ENCODE peak calls at places on chromosomes 6 and 20, in nine cellular contexts. X is mammary epithelial cell, L is substantia nigra, M is frontal cortex, W is memory B cell, Y is cerebellar nuclear complex, J is lung, Q is MCF 10A, N is AG10803. U is an unnamed sample.

GRCh38 chr20:24751551-24751950 is 197.5 kb upstream of the CST7 start:
- DNase-seq in X (no peak), L (no peak), M (no peak), W (no peak), Y (no peak), J (no peak), Q (no peak), N (no peak), U (no peak)

GRCh38 chr6:169766232-169766631 is 14.8 kb downstream of the ERMARD start:
- DNase-seq in X (no peak), L (no peak), M (no peak), W (no peak), Y (no peak), J (no peak), Q (no peak), N (no peak), U (no peak)

GRCh38 chr6:30103630-30104179 is 9.2 kb downstream of the TRIM31 start:
- DNase-seq in X (no peak), L (no peak), M (no peak), W (no peak), Y (no peak), J (no peak), Q (no peak), N (no peak), U (no peak)

GRCh38 chr20:434221-434620 is 26.1 kb downstream of the RBCK1 start:
- DNase-seq in X (no peak), L (no peak), M (no peak), W (no peak), Y (no peak), J (no peak), Q (no peak), N (no peak), U (no peak)

GRCh38 chr20:35601021-35601973 is 14.3 kb upstream of the SPAG4 start:
- DNase-seq in X (peak; percentile 76), L (no peak), M (peak; percentile 85), W (peak; percentile 69), Y (no peak), J (peak; percentile 79), Q (peak; percentile 39), N (peak; percentile 59), U (peak; percentile 87)

GRCh38 chr20:13458860-13459451 is 179.8 kb downstream of the TASP1 start:
- DNase-seq in X (peak; percentile 35), L (no peak), M (no peak), W (peak; percentile 1), Y (no peak), J (no peak), Q (peak; percentile 56), N (peak; percentile 42), U (no peak)

GRCh38 chr20:46558511-46558959 is 8.1 kb upstream of the OCSTAMP start:
- DNase-seq in X (peak; percentile 83), L (no peak), M (no peak), W (no peak), Y (no peak), J (peak; percentile 30), Q (peak; percentile 80), N (peak; percentile 70), U (no peak)

GRCh38 chr6:33384581-33385020 is 7.0 kb upstream of the KIFC1 start:
- DNase-seq in X (peak; percentile 62), L (no peak), M (peak; percentile 40), W (no peak), Y (no peak), J (no peak), Q (peak; percentile 78), N (peak; percentile 82), U (no peak)

GRCh38 chr20:42483694-42484303 is 705.9 kb downstream of the PTPRT start:
- DNase-seq in X (no peak), L (no peak), M (no peak), W (no peak), Y (no peak), J (no peak), Q (no peak), N (no peak), U (peak; percentile 77)

GRCh38 chr20:10906830-10907229 is 233.0 kb upstream of the JAG1 start:
- DNase-seq in X (no peak), L (no peak), M (no peak), W (no peak), Y (no peak), J (no peak), Q (no peak), N (peak; percentile 48), U (no peak)

GRCh38 chr6:11616200-11616611 is 78.7 kb downstream of the TMEM170B start:
- DNase-seq in X (no peak), L (no peak), M (no peak), W (no peak), Y (no peak), J (no peak), Q (no peak), N (peak; percentile 98), U (no peak)

GRCh38 chr20:38114353-38114791 is 50.7 kb downstream of the TGM2 start:
- DNase-seq in X (no peak), L (no peak), M (no peak), W (no peak), Y (no peak), J (no peak), Q (peak; percentile 40), N (peak; percentile 30), U (no peak)

GRCh38 chr6:129853996-129854711 is 7.0 kb downstream of the TMEM244 start:
- DNase-seq in X (peak; percentile 55), L (no peak), M (no peak), W (no peak), Y (no peak), J (no peak), Q (peak; percentile 30), N (no peak), U (no peak)

GRCh38 chr20:21609981-21610380 is 95.5 kb upstream of the PAX1 start:
- DNase-seq in X (no peak), L (no peak), M (no peak), W (no peak), Y (no peak), J (no peak), Q (no peak), N (no peak), U (no peak)

GRCh38 chr6:74091133-74091793 is 395.3 kb downstream of the CD109 start:
- DNase-seq in X (peak; percentile 20), L (no peak), M (peak; percentile 7), W (no peak), Y (no peak), J (no peak), Q (peak; percentile 68), N (peak; percentile 58), U (no peak)

GRCh38 chr6:155038104-155038503 is 43.0 kb downstream of the TIAM2 start:
- DNase-seq in X (no peak), L (no peak), M (no peak), W (no peak), Y (no peak), J (no peak), Q (no peak), N (no peak), U (no peak)

GRCh38 chr20:31708839-31709534 is 13.7 kb downstream of the BCL2L1 start:
- DNase-seq in X (no peak), L (no peak), M (no peak), W (no peak), Y (no peak), J (no peak), Q (no peak), N (no peak), U (no peak)

GRCh38 chr6:35804996-35805736 is at the start of gene LHFPL5:
- DNase-seq in X (no peak), L (no peak), M (peak; percentile 78), W (peak; percentile 33), Y (no peak), J (no peak), Q (peak; percentile 54), N (no peak), U (peak; percentile 87)

GRCh38 chr6:160065200-160065599 is 56.4 kb upstream of the SLC22A1 start:
- DNase-seq in X (no peak), L (no peak), M (no peak), W (no peak), Y (no peak), J (no peak), Q (no peak), N (no peak), U (no peak)

GRCh38 chr20:50427740-50428462 is 82.3 kb upstream of the PTPN1 start:
- DNase-seq in X (peak; percentile 72), L (no peak), M (no peak), W (no peak), Y (no peak), J (no peak), Q (peak; percentile 82), N (peak; percentile 47), U (no peak)

GRCh38 chr20:62925420-62926228 is 681 bp downstream of the DIDO1 start:
- DNase-seq in X (peak; percentile 41), L (no peak), M (no peak), W (peak; percentile 56), Y (no peak), J (no peak), Q (peak; percentile 31), N (peak; percentile 25), U (peak; percentile 62)